ENCODE peak calls at places on chromosomes 2 and 18, in four cellular contexts. T, G, N and S are unnamed samples.

GRCh38 chr18:34627138-34627920 is 82.8 kb upstream of the DTNA start:
- DNase-seq in T (no peak), G (no peak), N (no peak), S (no peak)

GRCh38 chr18:61502472-61502871 is 169.2 kb downstream of the CDH20 start:
- DNase-seq in T (peak), G (peak), N (peak), S (peak)

GRCh38 chr2:235366847-235367246 is 127.0 kb upstream of the AGAP1 start:
- DNase-seq in T (no peak), G (no peak), N (no peak), S (no peak)

GRCh38 chr2:202113571-202114142 is 40.6 kb downstream of the KIAA2012 start:
- DNase-seq in T (no peak), G (no peak), N (no peak), S (no peak)

GRCh38 chr18:26565514-26565913 is 17.2 kb upstream of the KCTD1 start:
- DNase-seq in T (no peak), G (no peak), N (no peak), S (no peak)

GRCh38 chr2:195898505-195898904 is 170.1 kb downstream of the DNAH7 start:
- DNase-seq in T (peak), G (peak), N (no peak), S (no peak)

GRCh38 chr2:4358855-4359254 is 655.5 kb downstream of the DCDC2C start:
- DNase-seq in T (no peak), G (no peak), N (no peak), S (no peak)

GRCh38 chr2:3535794-3536681 is 16.7 kb upstream of the ADI1 start:
- DNase-seq in T (peak), G (peak), N (no peak), S (no peak)

GRCh38 chr2:119333833-119334232 is 32.8 kb downstream of the C2orf76 start:
- DNase-seq in T (no peak), G (no peak), N (no peak), S (no peak)

GRCh38 chr18:10985689-10986088 is 163.7 kb downstream of the PIEZO2 start:
- DNase-seq in T (no peak), G (no peak), N (no peak), S (no peak)

GRCh38 chr2:158806941-158807340 is 11.8 kb downstream of the DAPL1 start:
- DNase-seq in T (no peak), G (no peak), N (no peak), S (no peak)

GRCh38 chr2:2731101-2731850 is 400.2 kb upstream of the MYT1L start:
- DNase-seq in T (no peak), G (no peak), N (no peak), S (no peak)

GRCh38 chr2:230457073-230457768 is 41.2 kb downstream of the SP100 start:
- DNase-seq in T (no peak), G (no peak), N (no peak), S (no peak)

GRCh38 chr2:134836986-134837385 is 1.4 kb upstream of the ACMSD start:
- DNase-seq in T (no peak), G (no peak), N (no peak), S (no peak)

GRCh38 chr18:78517973-78518372 is 461.6 kb upstream of the SALL3 start:
- DNase-seq in T (no peak), G (no peak), N (no peak), S (no peak)

GRCh38 chr2:119937680-119938079 is 75.2 kb upstream of the EPB41L5 start:
- DNase-seq in T (no peak), G (no peak), N (no peak), S (no peak)

GRCh38 chr2:38505779-38506178 is 96.9 kb downstream of the HNRNPLL start:
- DNase-seq in T (peak), G (no peak), N (no peak), S (no peak)

GRCh38 chr18:79380816-79381806 is 14.6 kb upstream of the NFATC1 start:
- DNase-seq in T (peak), G (peak), N (peak), S (peak)

GRCh38 chr2:25098558-25099486 is 56.9 kb downstream of the EFR3B start:
- DNase-seq in T (no peak), G (no peak), N (no peak), S (no peak)

GRCh38 chr2:234044157-234044556 is 6.3 kb upstream of the SPP2 start:
- DNase-seq in T (no peak), G (no peak), N (no peak), S (no peak)

GRCh38 chr2:240995041-240995960 is 3.1 kb upstream of the SNED1 start:
- DNase-seq in T (no peak), G (no peak), N (peak), S (no peak)
- TF ChIP-seq TEAD4 in T (no peak), G (no peak), N (no peak), S (no peak)

GRCh38 chr2:236604971-236605734 is 35.5 kb downstream of the ACKR3 start:
- DNase-seq in T (no peak), G (no peak), N (no peak), S (no peak)

GRCh38 chr2:236608308-236608564 is 38.6 kb downstream of the ACKR3 start:
- DNase-seq in T (no peak), G (peak), N (no peak), S (no peak)

GRCh38 chr2:236606023-236606422 is 36.4 kb downstream of the ACKR3 start:
- DNase-seq in T (no peak), G (no peak), N (no peak), S (no peak)

GRCh38 chr2:236608710-236609109 is 39.1 kb downstream of the ACKR3 start:
- DNase-seq in T (no peak), G (no peak), N (no peak), S (no peak)

DNA sequence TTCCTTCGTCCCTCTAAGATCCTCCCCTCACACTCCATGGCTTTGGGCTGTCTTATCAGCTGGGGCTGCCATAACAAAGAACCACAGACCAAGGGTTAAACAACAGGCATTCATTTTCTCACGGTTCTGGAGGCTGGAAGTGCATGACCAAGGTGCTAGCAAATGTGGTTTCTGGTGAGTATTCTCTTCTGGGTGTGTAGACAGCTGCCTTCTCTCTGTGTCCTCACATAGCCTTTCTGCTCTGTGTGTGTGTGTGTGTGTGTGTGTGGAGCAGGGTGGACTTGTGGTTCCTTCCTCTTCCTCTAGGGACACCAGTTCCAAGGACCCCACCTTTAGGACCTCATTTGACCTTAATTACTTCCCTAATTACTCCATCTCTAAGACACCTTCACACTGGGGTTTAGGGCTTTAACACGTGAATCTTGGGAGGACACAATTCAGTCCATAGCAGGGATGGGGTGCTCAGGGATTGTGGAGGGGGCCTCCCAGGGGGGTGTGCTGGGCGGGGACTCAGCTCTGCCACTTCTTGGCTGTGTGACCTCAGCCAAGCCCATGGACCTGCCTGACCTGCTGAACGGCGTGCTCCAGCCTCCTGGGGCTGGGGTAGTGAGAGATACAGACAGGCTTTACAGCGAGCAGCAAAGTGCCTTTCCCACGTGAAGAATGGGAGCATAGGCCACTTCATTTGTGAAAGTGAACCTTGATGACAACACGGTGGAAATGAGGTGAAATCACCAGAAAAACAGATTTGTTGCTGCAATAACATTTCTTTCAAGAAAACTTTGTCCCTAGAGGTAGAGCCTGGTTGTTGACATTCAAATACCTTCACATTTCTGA is 38.1 kb downstream of the ACKR3 start:
- DNase-seq in T (peak), G (peak), N (no peak), S (no peak)
- TF ChIP-seq TEAD4 in T (no peak), G (no peak), N (no peak), S (no peak)

GRCh38 chr2:167140767-167141166 is 252.5 kb downstream of the XIRP2 start:
- DNase-seq in T (no peak), G (no peak), N (no peak), S (no peak)
- TF ChIP-seq TEAD4 in T (no peak), G (peak), N (no peak), S (no peak)

GRCh38 chr2:172330060-172330671 is 97.2 kb upstream of the ITGA6 start:
- DNase-seq in T (no peak), G (no peak), N (no peak), S (no peak)
- TF ChIP-seq TEAD4 in T (no peak), G (no peak), N (no peak), S (no peak)

DNA sequence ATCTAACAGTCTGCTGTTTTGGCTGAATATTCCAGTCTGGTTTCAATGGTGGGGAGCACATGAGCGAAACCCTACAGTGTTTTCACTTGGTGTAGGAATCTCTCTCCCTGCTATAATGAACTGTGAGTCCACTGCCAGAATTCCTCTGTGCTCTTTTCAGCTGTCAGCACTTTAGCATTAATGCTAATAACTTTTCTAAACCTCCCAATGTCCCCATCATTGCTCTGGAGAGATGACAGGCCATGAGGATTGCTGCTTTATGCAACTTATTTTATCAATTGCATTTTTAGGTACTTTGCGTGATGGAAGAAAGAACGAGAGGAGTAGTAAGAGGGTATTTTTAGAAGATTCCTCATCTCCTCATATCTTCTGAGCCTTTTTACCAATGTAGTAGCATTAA is 25.3 kb downstream of the STK39 start:
- DNase-seq in T (no peak), G (no peak), N (no peak), S (no peak)
- TF ChIP-seq TEAD4 in T (no peak), G (no peak), N (no peak), S (no peak)

DNA sequence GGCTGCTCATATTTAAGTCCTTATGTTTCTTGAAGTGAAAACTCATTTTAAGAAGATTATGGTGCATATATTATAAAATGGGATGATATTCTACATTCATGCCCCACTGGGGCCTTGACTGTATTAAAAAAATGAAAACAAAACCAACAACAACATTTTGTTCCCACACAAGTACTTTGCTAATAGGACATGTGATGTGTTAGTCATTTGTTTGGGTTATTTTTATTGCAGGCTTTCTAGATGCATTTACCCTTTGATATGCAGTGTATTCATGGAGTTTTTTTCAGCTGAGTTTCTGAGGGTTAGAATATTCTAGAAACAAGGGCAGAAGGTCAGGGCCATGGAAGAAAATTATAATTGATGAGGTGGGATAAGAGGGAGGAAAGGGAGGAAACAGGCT is 445.8 kb upstream of the CELF4 start:
- DNase-seq in T (no peak), G (no peak), N (no peak), S (no peak)
- TF ChIP-seq TEAD4 in T (no peak), G (no peak), N (no peak), S (no peak)

GRCh38 chr2:56167616-56168015 is 16.2 kb upstream of the CCDC85A start:
- DNase-seq in T (no peak), G (no peak), N (no peak), S (no peak)

GRCh38 chr2:56170536-56170935 is 13.3 kb upstream of the CCDC85A start:
- DNase-seq in T (no peak), G (no peak), N (no peak), S (no peak)

GRCh38 chr2:56170988-56171387 is 12.8 kb upstream of the CCDC85A start:
- DNase-seq in T (no peak), G (no peak), N (no peak), S (no peak)

GRCh38 chr2:56169521-56169920 is 14.3 kb upstream of the CCDC85A start:
- DNase-seq in T (no peak), G (no peak), N (no peak), S (no peak)

DNA sequence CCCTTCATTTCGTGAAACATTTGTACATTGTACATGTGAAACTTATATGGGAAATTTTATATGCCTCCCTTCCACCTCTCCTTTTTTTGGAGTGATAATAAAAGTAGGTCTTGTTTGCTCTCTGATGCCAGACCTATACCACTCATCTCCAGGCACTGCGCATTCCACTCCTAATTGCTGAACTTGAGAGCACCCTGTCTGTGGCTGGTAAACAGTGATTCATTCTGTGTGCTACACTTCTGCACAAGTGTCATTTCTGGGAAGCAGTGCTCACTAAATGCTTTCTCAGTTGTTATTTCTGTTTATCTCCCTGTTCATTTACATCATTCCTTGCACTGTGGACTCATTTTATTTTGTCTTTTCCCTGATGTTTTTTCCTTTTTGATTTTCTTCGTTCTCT is 15.6 kb upstream of the CCDC85A start:
- DNase-seq in T (no peak), G (no peak), N (no peak), S (no peak)
- TF ChIP-seq TEAD4 in T (no peak), G (no peak), N (no peak), S (no peak)